ENCODE peak calls at places on chromosome 4, in five cellular contexts. Q is lower leg skin, M is psoas muscle, T is testis, Z is PC-3. F is an unnamed sample.

GRCh38 chr4:135966936-135967335 is 1565.4 kb downstream of the PCDH18 start:
- DNase-seq in Q (no peak), M (no peak), Z (no peak), T (no peak), F (no peak)

GRCh38 chr4:90816754-90817153 is 689.6 kb downstream of the CCSER1 start:
- DNase-seq in M (no peak), T (no peak), Q (no peak), Z (no peak), F (no peak)

GRCh38 chr4:71300964-71301363 is 37.9 kb upstream of the SLC4A4 start:
- DNase-seq in Z (no peak), Q (no peak), M (no peak), T (no peak), F (no peak)

GRCh38 chr4:93660036-93660435 is 168.5 kb upstream of the ATOH1 start:
- DNase-seq in Q (no peak), M (no peak), T (no peak), Z (no peak), F (no peak)

GRCh38 chr4:59571805-59572430 is 1628.2 kb upstream of the ADGRL3 start:
- DNase-seq in M (no peak), T (no peak), Z (peak; percentile 44), Q (no peak), F (no peak)

GRCh38 chr4:104524591-104524990 is 29.9 kb upstream of the CXXC4 start:
- DNase-seq in Z (no peak), M (no peak), T (no peak), Q (no peak), F (no peak)

GRCh38 chr4:120718979-120719566 is 203.5 kb downstream of the PRDM5 start:
- DNase-seq in Z (peak; percentile 51), T (peak; percentile 30), M (peak; percentile 12), Q (no peak), F (no peak)

GRCh38 chr4:153114771-153115321 is 89.4 kb upstream of the TRIM2 start:
- DNase-seq in Q (peak; percentile 39), Z (peak; percentile 83), M (no peak), T (no peak), F (no peak)

GRCh38 chr4:118344801-118345200 is 8.0 kb downstream of the PRSS12 start:
- DNase-seq in Z (no peak), M (no peak), Q (no peak), T (no peak), F (no peak)

GRCh38 chr4:6584865-6585264 is 9.9 kb downstream of the MAN2B2 start:
- DNase-seq in Z (no peak), Q (no peak), T (no peak), M (no peak), F (no peak)

DNA sequence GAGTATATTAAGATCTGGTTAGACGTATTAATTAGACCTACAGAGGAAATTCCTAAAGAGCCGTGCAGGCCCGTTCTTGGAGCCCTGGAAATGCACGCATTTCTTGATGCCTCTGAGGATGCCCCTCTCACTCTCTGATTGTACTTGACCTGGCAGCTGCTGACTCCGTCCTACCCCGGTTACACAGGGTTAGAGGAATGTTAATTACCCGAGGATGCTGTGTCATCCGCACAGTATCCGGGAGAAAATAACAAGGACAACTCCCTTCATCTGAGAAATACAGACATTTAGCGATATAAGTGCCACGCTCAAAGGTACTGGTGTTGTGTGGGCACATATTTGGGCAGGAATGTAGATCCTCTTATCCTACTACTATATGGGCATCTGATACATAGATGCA is 404.6 kb upstream of the FAT1 start:
- DNase-seq in M (no peak), Q (no peak), Z (peak; percentile 40), T (no peak), F (no peak)
- H3K4me3 ChIP-seq in M (no peak overlapping the region), Q (no peak overlapping the region), Z (no peak overlapping the region), T (no peak overlapping the region), F (no peak overlapping the region)

GRCh38 chr4:48127231-48127881 is 6.7 kb downstream of the TXK start:
- DNase-seq in M (no peak), Q (no peak), Z (peak; percentile 30), T (no peak), F (no peak)

GRCh38 chr4:48131736-48132135 is 2.3 kb downstream of the TXK start:
- DNase-seq in Z (peak; percentile 1), Q (no peak), M (no peak), T (no peak), F (no peak)

GRCh38 chr4:48127882-48128394 is 6.1 kb downstream of the TXK start:
- DNase-seq in Q (peak; percentile 86), Z (peak; percentile 91), T (peak; percentile 46), M (no peak), F (no peak)

GRCh38 chr4:48130100-48130499 is 4.0 kb downstream of the TXK start:
- DNase-seq in Q (no peak), Z (no peak), T (no peak), M (no peak), F (no peak)

GRCh38 chr4:48129307-48130014 is 4.6 kb downstream of the TXK start:
- DNase-seq in T (peak; percentile 22), M (no peak), Z (peak; percentile 3), Q (no peak), F (no peak)
- TF ChIP-seq CTCF in T (no peak), M (no peak), Z (peak; percentile 23), Q (no peak), F (no peak)

DNA sequence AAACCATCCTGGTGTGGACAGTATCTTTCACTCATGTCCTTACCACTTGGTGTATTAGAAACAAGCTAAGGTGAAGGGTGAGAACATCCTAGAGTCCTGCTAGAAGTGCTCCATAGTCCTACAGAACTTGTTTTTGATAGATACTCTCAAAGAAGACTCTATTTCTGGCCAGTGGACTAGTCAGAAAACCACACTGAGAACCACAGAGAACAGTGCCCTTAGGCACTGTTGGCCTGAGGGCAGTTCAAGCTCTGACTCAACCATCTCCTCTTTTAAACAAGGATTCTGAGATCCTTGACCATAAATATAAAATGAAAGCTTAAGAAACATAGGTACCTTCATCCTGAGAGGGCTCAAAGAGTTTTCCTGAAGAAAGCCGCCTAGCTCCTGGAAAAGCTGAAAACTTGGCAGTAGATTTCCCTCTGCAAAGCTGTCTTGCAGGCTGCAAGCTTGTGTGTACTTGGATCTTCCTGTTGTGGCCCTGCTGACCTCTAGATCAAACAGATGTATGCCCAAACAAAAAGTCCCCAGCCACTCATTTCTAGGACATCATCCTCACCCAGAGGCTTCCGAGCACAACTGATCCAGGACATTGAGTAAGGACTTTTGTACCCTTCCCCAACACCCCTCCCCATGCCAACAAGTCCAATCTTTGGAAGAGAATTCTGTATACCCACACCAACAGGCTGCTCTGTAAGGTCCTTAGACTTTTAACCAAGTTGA is 111.6 kb upstream of the CXCL13 start:
- DNase-seq in Z (peak; percentile 38), M (no peak), Q (no peak), T (no peak), F (no peak)
- H3K4me3 ChIP-seq in Z (no peak overlapping the region), M (no peak overlapping the region), Q (no peak overlapping the region), T (no peak overlapping the region), F (no peak overlapping the region)

GRCh38 chr4:170008801-170009200 is 17.4 kb downstream of the MFAP3L start:
- DNase-seq in Q (no peak), M (no peak), T (no peak), Z (no peak), F (no peak)

GRCh38 chr4:170007113-170007512 is 19.1 kb downstream of the MFAP3L start:
- DNase-seq in Q (no peak), T (no peak), M (no peak), Z (no peak), F (no peak)

GRCh38 chr4:170009291-170009690 is 16.9 kb downstream of the MFAP3L start:
- DNase-seq in T (no peak), Q (no peak), Z (no peak), M (no peak), F (no peak)

GRCh38 chr4:170005472-170005871 is 20.7 kb downstream of the MFAP3L start:
- DNase-seq in M (no peak), Q (no peak), Z (no peak), T (no peak), F (no peak)

DNA sequence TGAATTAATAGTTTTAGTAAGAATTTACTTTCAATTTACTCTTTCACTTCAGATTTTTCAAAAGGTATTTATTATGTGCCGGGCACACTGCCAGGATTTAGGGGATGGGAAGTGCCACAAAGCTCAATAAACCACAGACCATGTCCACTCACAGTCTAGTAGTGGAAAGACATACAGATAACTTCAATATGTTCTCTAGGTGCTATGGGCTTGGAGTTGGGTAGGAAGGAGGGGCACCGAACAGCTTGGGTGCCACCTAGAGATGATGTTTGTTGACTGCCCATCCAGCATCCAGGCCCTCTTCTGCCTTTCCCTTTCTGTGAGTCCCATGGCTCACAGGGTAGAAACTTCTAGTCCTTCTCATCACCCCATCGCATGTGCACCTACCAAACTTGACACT is 17.8 kb downstream of the MFAP3L start:
- DNase-seq in T (no peak), M (no peak), Z (no peak), Q (no peak), F (no peak)
- TF ChIP-seq CTCF in T (no peak), M (no peak), Z (no peak), Q (no peak), F (no peak)

GRCh38 chr4:184651899-184652298 is 2.4 kb downstream of the PRIMPOL start:
- DNase-seq in M (no peak), T (no peak), Q (no peak), Z (no peak), F (no peak)
- H3K4me3 ChIP-seq in M (no peak overlapping the region), T (no peak overlapping the region), Q (no peak overlapping the region), Z (no peak overlapping the region), F (no peak overlapping the region)

GRCh38 chr4:185640809-185641675 is 105.7 kb upstream of the PDLIM3 start:
- DNase-seq in Z (peak; percentile 74), T (peak; percentile 32), M (no peak), Q (no peak), F (no peak)
- TF ChIP-seq CTCF in Z (peak; percentile 68), T (no peak), M (peak; percentile 55), Q (no peak), F (no peak)